ENCODE peak calls at places on chromosomes 1 and 21, in six cellular contexts. One of them, this sample, is unnamed.
A peak's percentile ranks its signal among the peaks of the same experiment; 100 is the strongest.

GRCh38 chr1:11691928-11692711 is 610 bp downstream of the DRAXIN start:
- DNase-seq in IMR-90: no peak
- DNase-seq in adrenal gland: no peak
- DNase-seq in left ventricle myocardium inferior: no peak
- DNase-seq in astrocyte: no peak
- DNase-seq in OCI-LY7: no peak
- DNase-seq in this sample: no peak

GRCh38 chr1:67647036-67647798 is 37.8 kb upstream of the GADD45A start:
- DNase-seq in astrocyte: peak; percentile 36
- DNase-seq in left ventricle myocardium inferior: no peak
- DNase-seq in OCI-LY7: no peak
- DNase-seq in adrenal gland: peak; percentile 66
- DNase-seq in IMR-90: no peak
- DNase-seq in this sample: peak; percentile 21

GRCh38 chr1:51843948-51844347 is 34.6 kb downstream of the NRDC start:
- DNase-seq in adrenal gland: no peak
- DNase-seq in astrocyte: no peak
- DNase-seq in left ventricle myocardium inferior: no peak
- DNase-seq in IMR-90: no peak
- DNase-seq in OCI-LY7: no peak
- DNase-seq in this sample: no peak

GRCh38 chr1:241637046-241637590 is 3.1 kb downstream of the CHML start:
- DNase-seq in IMR-90: peak; percentile 25
- DNase-seq in adrenal gland: no peak
- DNase-seq in OCI-LY7: no peak
- DNase-seq in left ventricle myocardium inferior: no peak
- DNase-seq in astrocyte: peak; percentile 37
- DNase-seq in this sample: peak; percentile 64

GRCh38 chr1:77220687-77221463 is 1.6 kb upstream of the PIGK start:
- DNase-seq in OCI-LY7: no peak
- DNase-seq in left ventricle myocardium inferior: no peak
- DNase-seq in IMR-90: peak; percentile 85
- DNase-seq in astrocyte: peak; percentile 74
- DNase-seq in adrenal gland: peak; percentile 32
- DNase-seq in this sample: peak; percentile 82

GRCh38 chr1:172883844-172884243 is 166.9 kb downstream of the TNFSF18 start:
- DNase-seq in OCI-LY7: no peak
- DNase-seq in IMR-90: no peak
- DNase-seq in astrocyte: peak; percentile 51
- DNase-seq in adrenal gland: no peak
- DNase-seq in left ventricle myocardium inferior: no peak
- DNase-seq in this sample: no peak

GRCh38 chr1:203480525-203481084 is 5.0 kb downstream of the PRELP start:
- DNase-seq in adrenal gland: peak; percentile 41
- DNase-seq in astrocyte: peak; percentile 83
- DNase-seq in left ventricle myocardium inferior: peak; percentile 55
- DNase-seq in OCI-LY7: peak; percentile 76
- DNase-seq in IMR-90: peak; percentile 97
- DNase-seq in this sample: peak; percentile 92

GRCh38 chr1:116514708-116515525 is 55.9 kb downstream of the CD58 start:
- DNase-seq in IMR-90: no peak
- DNase-seq in astrocyte: peak; percentile 89
- DNase-seq in left ventricle myocardium inferior: no peak
- DNase-seq in adrenal gland: no peak
- DNase-seq in OCI-LY7: no peak
- DNase-seq in this sample: peak; percentile 69

GRCh38 chr1:234986750-234987414 is 141.8 kb downstream of the TOMM20 start:
- DNase-seq in IMR-90: no peak
- DNase-seq in OCI-LY7: no peak
- DNase-seq in adrenal gland: no peak
- DNase-seq in astrocyte: no peak
- DNase-seq in left ventricle myocardium inferior: no peak
- DNase-seq in this sample: no peak

GRCh38 chr1:37802439-37802838 is 5.2 kb upstream of the C1orf122 start:
- DNase-seq in IMR-90: no peak
- DNase-seq in adrenal gland: no peak
- DNase-seq in left ventricle myocardium inferior: no peak
- DNase-seq in OCI-LY7: no peak
- DNase-seq in astrocyte: no peak
- DNase-seq in this sample: no peak

GRCh38 chr21:42195378-42196031 is 23.4 kb upstream of the ABCG1 start:
- DNase-seq in astrocyte: no peak
- DNase-seq in IMR-90: peak; percentile 55
- DNase-seq in OCI-LY7: peak; percentile 26
- DNase-seq in adrenal gland: peak; percentile 54
- DNase-seq in left ventricle myocardium inferior: peak; percentile 29
- DNase-seq in this sample: peak; percentile 65

GRCh38 chr1:180548686-180549326 is 10.0 kb upstream of the OVAAL start:
- DNase-seq in left ventricle myocardium inferior: no peak
- DNase-seq in adrenal gland: no peak
- DNase-seq in astrocyte: no peak
- DNase-seq in OCI-LY7: no peak
- DNase-seq in IMR-90: no peak
- DNase-seq in this sample: no peak

GRCh38 chr1:77978293-77978968 is 441 bp downstream of the FUBP1 start:
- DNase-seq in OCI-LY7: peak; percentile 94
- DNase-seq in left ventricle myocardium inferior: no peak
- DNase-seq in adrenal gland: peak; percentile 85
- DNase-seq in IMR-90: peak; percentile 95
- DNase-seq in astrocyte: peak; percentile 93
- DNase-seq in this sample: peak; percentile 96

GRCh38 chr21:45142469-45142868 is 68.1 kb downstream of the ADARB1 start:
- DNase-seq in astrocyte: peak; percentile 77
- DNase-seq in IMR-90: peak; percentile 84
- DNase-seq in adrenal gland: peak; percentile 73
- DNase-seq in OCI-LY7: no peak
- DNase-seq in left ventricle myocardium inferior: no peak
- DNase-seq in this sample: peak; percentile 29

GRCh38 chr1:113683384-113684152 is 75.7 kb downstream of the PHTF1 start:
- DNase-seq in IMR-90: no peak
- DNase-seq in OCI-LY7: no peak
- DNase-seq in astrocyte: no peak
- DNase-seq in adrenal gland: no peak
- DNase-seq in left ventricle myocardium inferior: no peak
- DNase-seq in this sample: no peak

GRCh38 chr1:3652538-3653285 is 396 bp downstream of the TP73 start:
- DNase-seq in adrenal gland: no peak
- DNase-seq in astrocyte: no peak
- DNase-seq in OCI-LY7: no peak
- DNase-seq in IMR-90: no peak
- DNase-seq in left ventricle myocardium inferior: no peak
- DNase-seq in this sample: no peak

GRCh38 chr1:3651011-3651938 is 1.0 kb upstream of the TP73 start:
- DNase-seq in astrocyte: no peak
- DNase-seq in adrenal gland: no peak
- DNase-seq in IMR-90: no peak
- DNase-seq in OCI-LY7: no peak
- DNase-seq in left ventricle myocardium inferior: no peak
- DNase-seq in this sample: no peak

GRCh38 chr1:3653286-3653618 is 936 bp downstream of the TP73 start:
- DNase-seq in astrocyte: no peak
- DNase-seq in left ventricle myocardium inferior: no peak
- DNase-seq in adrenal gland: no peak
- DNase-seq in IMR-90: no peak
- DNase-seq in OCI-LY7: no peak
- DNase-seq in this sample: no peak

GRCh38 chr1:3650248-3651010 is 526 bp upstream of the WRAP73 start:
- DNase-seq in astrocyte: no peak
- DNase-seq in adrenal gland: no peak
- DNase-seq in OCI-LY7: no peak
- DNase-seq in IMR-90: no peak
- DNase-seq in left ventricle myocardium inferior: no peak
- DNase-seq in this sample: no peak

GRCh38 chr1:3651939-3652537 is at the start of gene TP73:
- DNase-seq in astrocyte: no peak
- DNase-seq in adrenal gland: no peak
- DNase-seq in IMR-90: no peak
- DNase-seq in OCI-LY7: no peak
- DNase-seq in left ventricle myocardium inferior: no peak
- DNase-seq in this sample: no peak
- H3K4me3 ChIP-seq in astrocyte: no peak within 1 kb of the TSS
- H3K4me3 ChIP-seq in adrenal gland: peak within 1 kb of the TSS; percentile 47
- H3K4me3 ChIP-seq in IMR-90: no peak within 1 kb of the TSS
- H3K4me3 ChIP-seq in OCI-LY7: no peak within 1 kb of the TSS
- H3K4me3 ChIP-seq in left ventricle myocardium inferior: peak within 1 kb of the TSS; percentile 94
- H3K4me3 ChIP-seq in this sample: no peak within 1 kb of the TSS

GRCh38 chr1:3596663-3597598 is 14.4 kb downstream of the MEGF6 start:
- DNase-seq in left ventricle myocardium inferior: no peak
- DNase-seq in OCI-LY7: no peak
- DNase-seq in astrocyte: no peak
- DNase-seq in adrenal gland: no peak
- DNase-seq in IMR-90: no peak
- DNase-seq in this sample: no peak
- H3K4me3 ChIP-seq in left ventricle myocardium inferior: no peak overlapping the region
- H3K4me3 ChIP-seq in OCI-LY7: no peak overlapping the region
- H3K4me3 ChIP-seq in astrocyte: no peak overlapping the region
- H3K4me3 ChIP-seq in adrenal gland: no peak overlapping the region
- H3K4me3 ChIP-seq in IMR-90: no peak overlapping the region
- H3K4me3 ChIP-seq in this sample: no peak overlapping the region

GRCh38 chr1:232629250-232630046 is 485 bp downstream of the SIPA1L2 start:
- DNase-seq in IMR-90: no peak
- DNase-seq in astrocyte: peak; percentile 32
- DNase-seq in adrenal gland: peak; percentile 35
- DNase-seq in left ventricle myocardium inferior: peak; percentile 35
- DNase-seq in OCI-LY7: no peak
- DNase-seq in this sample: peak; percentile 37

GRCh38 chr1:232627645-232628334 is 2.1 kb downstream of the SIPA1L2 start:
- DNase-seq in adrenal gland: no peak
- DNase-seq in OCI-LY7: peak; percentile 84
- DNase-seq in astrocyte: peak; percentile 34
- DNase-seq in left ventricle myocardium inferior: no peak
- DNase-seq in IMR-90: peak; percentile 52
- DNase-seq in this sample: peak; percentile 86

GRCh38 chr1:232628335-232629214 is 1.4 kb downstream of the SIPA1L2 start:
- DNase-seq in IMR-90: peak; percentile 52
- DNase-seq in left ventricle myocardium inferior: no peak
- DNase-seq in astrocyte: peak; percentile 44
- DNase-seq in OCI-LY7: peak; percentile 66
- DNase-seq in adrenal gland: no peak
- DNase-seq in this sample: peak; percentile 42

GRCh38 chr1:232630047-232630893 is at the start of gene SIPA1L2:
- DNase-seq in adrenal gland: peak; percentile 92
- DNase-seq in left ventricle myocardium inferior: peak; percentile 95
- DNase-seq in IMR-90: peak; percentile 88
- DNase-seq in astrocyte: peak; percentile 81
- DNase-seq in OCI-LY7: peak; percentile 89
- DNase-seq in this sample: peak; percentile 94

DNA sequence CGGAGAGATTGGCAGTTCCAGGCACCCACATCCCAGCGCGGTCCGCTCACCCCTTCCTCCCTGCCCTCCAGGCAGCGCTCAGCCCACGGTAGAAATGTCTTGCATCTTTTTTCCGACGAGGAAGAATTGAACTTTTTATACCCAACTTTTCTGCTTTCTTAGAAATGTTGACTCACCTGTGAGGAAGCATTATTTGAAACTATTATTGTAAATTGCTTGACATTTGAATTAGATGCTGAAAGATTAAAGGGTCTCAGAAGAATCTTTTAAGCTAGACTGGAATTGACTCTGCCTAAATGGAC is 912 bp upstream of the SIPA1L2 start:
- DNase-seq in adrenal gland: no peak
- DNase-seq in astrocyte: no peak
- DNase-seq in IMR-90: no peak
- DNase-seq in OCI-LY7: no peak
- DNase-seq in left ventricle myocardium inferior: no peak
- DNase-seq in this sample: no peak
- H3K4me3 ChIP-seq in adrenal gland: peak overlapping the region; percentile 76
- H3K4me3 ChIP-seq in astrocyte: peak overlapping the region; percentile 67
- H3K4me3 ChIP-seq in IMR-90: peak overlapping the region; percentile 78
- H3K4me3 ChIP-seq in OCI-LY7: peak overlapping the region; percentile 73
- H3K4me3 ChIP-seq in left ventricle myocardium inferior: peak overlapping the region; percentile 91
- H3K4me3 ChIP-seq in this sample: peak overlapping the region; percentile 64

GRCh38 chr1:226870026-226870322 is 442 bp upstream of the PSEN2 start:
- DNase-seq in left ventricle myocardium inferior: no peak
- DNase-seq in IMR-90: no peak
- DNase-seq in astrocyte: no peak
- DNase-seq in adrenal gland: no peak
- DNase-seq in OCI-LY7: no peak
- DNase-seq in this sample: no peak

GRCh38 chr1:226871047-226871365 is 590 bp downstream of the PSEN2 start:
- DNase-seq in left ventricle myocardium inferior: no peak
- DNase-seq in astrocyte: no peak
- DNase-seq in adrenal gland: no peak
- DNase-seq in IMR-90: no peak
- DNase-seq in OCI-LY7: no peak
- DNase-seq in this sample: no peak

GRCh38 chr1:226872455-226872854 is 2.0 kb downstream of the PSEN2 start:
- DNase-seq in astrocyte: no peak
- DNase-seq in adrenal gland: peak; percentile 15
- DNase-seq in OCI-LY7: no peak
- DNase-seq in left ventricle myocardium inferior: no peak
- DNase-seq in IMR-90: peak; percentile 71
- DNase-seq in this sample: no peak

GRCh38 chr1:226870323-226871046 is at the start of gene PSEN2:
- DNase-seq in astrocyte: peak; percentile 26
- DNase-seq in left ventricle myocardium inferior: peak; percentile 76
- DNase-seq in OCI-LY7: peak; percentile 51
- DNase-seq in adrenal gland: peak; percentile 82
- DNase-seq in IMR-90: peak; percentile 28
- DNase-seq in this sample: peak; percentile 46

DNA sequence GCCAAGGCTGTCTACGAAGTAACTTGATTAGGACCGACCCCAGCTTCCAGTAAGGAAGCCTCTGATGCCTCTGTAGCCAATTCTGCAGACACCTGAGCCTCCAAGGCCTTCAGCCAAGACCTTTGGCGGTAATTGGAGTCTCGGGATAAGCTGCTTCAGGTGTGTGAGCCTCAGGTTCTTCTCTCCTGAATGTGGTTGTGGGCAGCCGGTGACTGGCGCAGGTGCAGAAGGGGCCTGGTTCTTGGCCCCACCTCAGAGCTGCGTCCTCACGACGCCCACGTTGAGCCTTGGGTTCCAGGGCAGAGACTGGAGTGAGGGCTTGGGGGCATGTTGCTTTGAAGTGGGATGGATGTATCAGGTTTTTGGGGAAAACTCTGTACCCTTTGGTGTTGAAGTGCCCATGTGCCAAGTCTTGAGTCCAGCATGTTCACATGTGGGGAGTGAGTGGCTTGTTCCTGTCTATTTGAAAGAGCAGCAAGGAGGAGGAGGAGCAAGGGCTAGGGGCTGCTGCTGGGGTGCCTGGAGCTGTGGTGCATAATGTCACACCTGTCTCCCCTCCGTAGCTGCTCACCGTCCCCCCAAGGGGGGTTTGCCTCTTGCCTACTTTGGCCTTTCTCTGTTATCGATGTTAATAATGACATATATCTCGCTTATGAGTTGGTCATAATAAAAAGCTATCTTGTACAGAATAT is 1.4 kb downstream of the PSEN2 start:
- DNase-seq in OCI-LY7: no peak
- DNase-seq in astrocyte: no peak
- DNase-seq in left ventricle myocardium inferior: no peak
- DNase-seq in IMR-90: no peak
- DNase-seq in adrenal gland: no peak
- DNase-seq in this sample: no peak
- H3K4me3 ChIP-seq in OCI-LY7: no peak overlapping the region
- H3K4me3 ChIP-seq in astrocyte: no peak overlapping the region
- H3K4me3 ChIP-seq in left ventricle myocardium inferior: peak overlapping the region; percentile 92
- H3K4me3 ChIP-seq in IMR-90: no peak overlapping the region
- H3K4me3 ChIP-seq in adrenal gland: peak overlapping the region; percentile 92
- H3K4me3 ChIP-seq in this sample: peak overlapping the region; percentile 48

This sample was measured in epithelial cell of esophagus.